ENCODE peak calls at places on chromosome 22, in five cellular contexts. Z is OCI-LY7, A is GM23338, O is neural progenitor cell, P is HCT116. L is an unnamed sample.

GRCh38 chr22:50119768-50120251 is 30.0 kb downstream of the MOV10L1 start:
- DNase-seq in P (no peak), Z (no peak), A (no peak), O (no peak), L (no peak)

GRCh38 chr22:24217384-24217783 is 27.5 kb downstream of the GGT5 start:
- DNase-seq in Z (no peak), P (no peak), O (no peak), A (no peak), L (no peak)

GRCh38 chr22:49423125-49423650 is 404.5 kb downstream of the BRD1 start:
- DNase-seq in P (no peak), Z (no peak), A (no peak), O (no peak), L (no peak)

GRCh38 chr22:20433191-20433590 is 4.4 kb downstream of the SCARF2 start:
- DNase-seq in Z (no peak), P (no peak), O (no peak), A (no peak), L (peak)

GRCh38 chr22:19641254-19641982 is 72.9 kb upstream of the SEPTIN5 start:
- DNase-seq in O (peak), P (peak), A (peak), Z (no peak), L (peak)

GRCh38 chr22:38203855-38204497 is 2.2 kb downstream of the MAFF start:
- DNase-seq in Z (peak), P (no peak), O (no peak), A (no peak), L (no peak)

GRCh38 chr22:50271519-50271970 is 1.4 kb upstream of the MAPK11 start:
- DNase-seq in Z (peak), A (peak), P (no peak), O (peak), L (peak)

GRCh38 chr22:39917091-39917703 is 16.3 kb downstream of the GRAP2 start:
- DNase-seq in O (no peak), A (no peak), P (no peak), Z (no peak), L (no peak)

GRCh38 chr22:49701380-49702067 is 126.1 kb downstream of the BRD1 start:
- DNase-seq in A (peak), Z (peak), P (no peak), O (no peak), L (no peak)

GRCh38 chr22:30940655-30941362 is 27.8 kb downstream of the MORC2 start:
- DNase-seq in P (no peak), A (no peak), Z (no peak), O (no peak), L (no peak)

GRCh38 chr22:41845380-41846267 is 12.7 kb downstream of the SREBF2 start:
- DNase-seq in Z (no peak), O (peak), A (no peak), P (no peak), L (peak)

GRCh38 chr22:41844513-41844912 is 11.6 kb downstream of the SREBF2 start:
- DNase-seq in Z (no peak), O (no peak), A (no peak), P (no peak), L (no peak)

GRCh38 chr22:41847300-41847699 is 14.4 kb downstream of the SREBF2 start:
- DNase-seq in P (no peak), Z (no peak), O (no peak), A (no peak), L (no peak)

GRCh38 chr22:41846268-41847002 is 13.5 kb downstream of the SREBF2 start:
- DNase-seq in O (no peak), Z (no peak), P (no peak), A (peak), L (no peak)

DNA sequence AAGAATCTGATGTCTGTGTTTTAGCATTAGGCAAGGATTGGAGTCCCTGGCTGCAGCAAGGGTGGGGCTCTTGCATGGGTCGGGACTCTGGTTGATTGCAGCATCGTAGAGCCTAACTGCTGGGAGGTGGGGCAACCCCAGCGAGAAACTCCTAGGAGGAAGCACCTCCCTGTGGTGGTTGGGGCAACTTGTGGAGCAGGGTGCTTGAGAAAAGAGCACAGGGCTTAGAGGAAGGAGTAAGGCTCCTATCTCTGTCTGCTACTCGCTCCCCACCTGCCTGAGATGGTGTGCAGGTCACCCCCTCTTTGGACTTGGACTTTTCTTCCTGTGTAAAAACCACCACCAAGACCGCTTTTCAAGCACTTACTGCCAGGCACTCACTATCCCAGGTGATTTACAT is 15.6 kb downstream of the SREBF2 start:
- DNase-seq in P (no peak), Z (no peak), A (peak), O (no peak), L (peak)
- TF ChIP-seq CTCF in P (no peak), Z (no peak), A (no peak), O (no peak), L (peak)

DNA sequence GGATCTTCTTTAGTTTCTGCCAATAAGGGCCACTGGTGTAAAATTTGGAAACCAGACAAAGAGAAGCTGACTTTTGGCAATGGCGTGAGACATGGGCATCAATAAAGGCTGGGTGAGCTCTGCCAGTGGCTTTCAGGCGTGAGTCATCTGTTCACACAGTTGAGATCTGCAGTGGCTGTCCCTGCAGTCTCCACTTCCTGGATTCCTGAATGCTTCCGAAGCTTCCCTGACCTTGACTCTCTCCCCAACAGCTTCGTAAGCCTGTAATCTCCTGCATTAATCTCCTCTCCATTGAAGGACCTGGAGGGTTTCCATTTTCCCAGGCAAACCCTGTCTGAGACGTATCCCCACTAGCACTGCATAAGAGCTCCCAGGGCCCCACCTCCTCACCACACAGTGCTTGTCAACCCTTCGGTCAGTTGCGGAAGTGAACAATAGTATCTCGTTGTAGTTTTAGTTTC is 574.7 kb downstream of the TBC1D22A start:
- DNase-seq in O (no peak), P (peak), Z (no peak), A (no peak), L (no peak)
- TF ChIP-seq EZH2phosphoT487 in O (no peak), P (no peak), Z (no peak), A (no peak), L (no peak)

DNA sequence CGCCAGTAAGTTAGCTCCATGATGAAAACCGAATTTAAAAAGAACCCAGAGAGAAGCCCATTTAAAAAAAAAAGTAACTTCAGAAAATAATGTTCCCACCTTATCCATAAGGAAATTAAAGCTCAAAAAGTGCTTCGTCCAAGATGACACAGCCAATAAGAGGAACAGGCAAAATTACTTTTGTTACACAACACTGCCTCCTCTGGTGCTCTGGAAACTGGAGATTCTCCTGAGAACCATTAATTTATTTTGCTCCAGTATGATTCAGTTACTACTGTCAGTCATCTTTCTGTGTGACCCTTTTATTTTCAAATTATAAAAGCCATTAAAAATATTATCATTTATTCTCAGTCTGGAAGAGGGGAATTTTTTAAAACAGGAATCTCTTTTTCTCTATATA is 2.0 kb downstream of the IFT27 start:
- DNase-seq in Z (peak), O (peak), A (peak), P (no peak), L (peak)
- TF ChIP-seq CTCF in Z (peak), O (peak), A (peak), P (peak), L (peak)

GRCh38 chr22:28819253-28820096 is 19.1 kb upstream of the XBP1 start:
- DNase-seq in A (no peak), P (no peak), Z (peak), O (no peak), L (peak)

GRCh38 chr22:28817919-28818859 is 17.8 kb upstream of the XBP1 start:
- DNase-seq in Z (peak), P (no peak), O (no peak), A (peak), L (peak)

GRCh38 chr22:28821452-28821851 is 21.1 kb upstream of the XBP1 start:
- DNase-seq in O (no peak), A (no peak), Z (no peak), P (no peak), L (no peak)

GRCh38 chr22:28822930-28823481 is 22.6 kb upstream of the XBP1 start:
- DNase-seq in Z (peak), A (no peak), P (no peak), O (peak), L (peak)

GRCh38 chr22:28820885-28821284 is 20.5 kb upstream of the XBP1 start:
- DNase-seq in P (no peak), A (no peak), O (no peak), Z (no peak), L (no peak)
- TF ChIP-seq EZH2phosphoT487 in P (no peak), A (no peak), O (no peak), Z (no peak), L (no peak)

GRCh38 chr22:43827926-43828710 is 16.0 kb upstream of the EFCAB6 start:
- DNase-seq in P (no peak), Z (no peak), A (no peak), O (no peak), L (no peak)

GRCh38 chr22:43829904-43830851 is 18.1 kb upstream of the EFCAB6 start:
- DNase-seq in P (no peak), O (no peak), A (no peak), Z (no peak), L (peak)

GRCh38 chr22:43829448-43829821 is 17.3 kb upstream of the EFCAB6 start:
- DNase-seq in P (no peak), O (no peak), A (no peak), Z (no peak), L (peak)

GRCh38 chr22:43827336-43827735 is 15.2 kb upstream of the EFCAB6 start:
- DNase-seq in A (no peak), P (no peak), O (no peak), Z (no peak), L (no peak)

DNA sequence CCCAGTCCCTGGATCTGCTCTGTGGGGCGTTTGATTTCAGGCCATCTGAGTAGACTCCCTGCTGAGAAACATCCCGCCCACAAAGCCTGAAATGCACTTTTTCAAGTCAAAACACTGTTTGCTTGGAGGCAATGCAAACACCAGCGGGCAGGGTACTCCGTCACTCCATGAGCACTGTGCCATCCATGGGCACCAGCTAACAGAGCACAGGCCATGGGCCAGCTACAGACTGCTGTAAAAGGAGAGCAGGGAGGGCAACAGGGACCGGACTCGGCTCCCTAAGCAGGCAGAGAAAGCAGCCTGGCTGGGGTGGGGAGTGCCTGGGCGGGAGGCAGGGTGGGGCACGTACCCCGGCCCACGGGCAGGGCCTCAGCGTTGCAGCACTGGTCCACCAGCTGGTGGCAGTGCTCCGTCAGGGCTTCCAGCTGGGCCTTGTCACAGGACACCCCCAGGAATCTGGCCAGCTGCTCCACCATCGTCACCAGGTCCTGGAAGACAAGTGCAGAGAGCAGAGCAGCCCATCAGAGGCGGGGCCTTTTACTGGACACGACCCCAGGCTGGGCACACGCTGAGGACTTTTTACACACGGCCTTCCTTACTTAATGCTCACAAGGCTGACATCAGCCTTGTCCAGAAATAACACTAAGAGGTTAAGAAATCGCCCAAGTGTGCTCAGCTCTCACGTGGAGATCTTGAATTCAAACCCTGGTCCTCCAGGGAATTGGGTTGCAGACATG is 16.8 kb upstream of the EFCAB6 start:
- DNase-seq in O (no peak), A (peak), Z (no peak), P (no peak), L (peak)
- TF ChIP-seq CTCF in O (peak), A (peak), Z (no peak), P (no peak), L (peak)

GRCh38 chr22:36914383-36914752 is 940 bp downstream of the CSF2RB start:
- DNase-seq in A (no peak), P (no peak), O (no peak), Z (peak), L (no peak)

GRCh38 chr22:36911887-36912661 is 1.4 kb upstream of the CSF2RB start:
- DNase-seq in O (no peak), P (no peak), A (peak), Z (no peak), L (no peak)

GRCh38 chr22:36916034-36916433 is 2.6 kb downstream of the CSF2RB start:
- DNase-seq in A (no peak), O (no peak), P (no peak), Z (no peak), L (no peak)

GRCh38 chr22:36912694-36913430 is 566 bp upstream of the CSF2RB start:
- DNase-seq in Z (no peak), O (no peak), P (no peak), A (no peak), L (no peak)

GRCh38 chr22:36913431-36914382 is at the start of gene CSF2RB:
- DNase-seq in A (no peak), Z (peak), O (no peak), P (no peak), L (no peak)
- TF ChIP-seq EZH2phosphoT487 in A (no peak), Z (no peak), O (no peak), P (no peak), L (no peak)

DNA sequence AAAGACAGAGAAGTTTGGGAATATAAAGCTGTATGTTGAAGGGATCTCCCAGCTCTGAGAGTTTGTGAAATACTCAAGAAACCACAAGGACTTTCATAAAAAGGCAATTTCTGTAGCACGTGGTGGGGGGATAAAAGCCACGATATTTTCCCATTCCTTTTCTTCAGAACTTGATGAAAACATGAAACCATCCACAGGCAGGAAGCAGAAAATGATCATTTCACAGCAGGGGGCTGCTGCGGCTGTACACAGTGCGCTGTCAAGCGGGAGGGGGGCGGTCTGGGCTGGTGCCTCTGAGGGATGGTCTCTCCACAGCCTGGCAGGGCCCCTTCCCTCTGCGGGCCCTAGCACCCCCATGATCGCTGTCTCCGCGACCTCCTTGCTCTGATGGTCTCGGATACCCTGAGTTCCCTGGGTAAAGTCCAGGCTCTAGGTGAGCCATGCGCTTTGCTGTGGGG is 423.2 kb downstream of the MN1 start:
- DNase-seq in Z (no peak), P (no peak), O (peak), A (no peak), L (no peak)
- TF ChIP-seq CTCF in Z (no peak), P (no peak), O (no peak), A (no peak), L (no peak)

GRCh38 chr22:25777870-25778269 is 35.9 kb downstream of the MYO18B start:
- DNase-seq in Z (peak), A (peak), P (peak), O (peak), L (peak)
- TF ChIP-seq EZH2phosphoT487 in Z (no peak), A (no peak), P (no peak), O (no peak), L (no peak)

L was measured in hepatocyte.